ENCODE peak calls at places on chromosome 20, in four cellular contexts. Y is dermis microvascular lymphatic vessel endothelial cell; F is neural progenitor cell; S is stimulated activated CD4-positive, alpha-beta T cell treated with anti-CD3 and anti-CD28 coated beads, TNF-alpha, amount 100 ng/mL, for 24 hours. X is an unnamed sample.
A peak's percentile ranks its signal among the peaks of the same experiment; 100 is the strongest.

GRCh38 chr20:38212806-38213606 is 47.5 kb downstream of the KIAA1755 start:
- DNase-seq in Y (no peak), F (no peak), S (no peak), X (no peak)

GRCh38 chr20:3158968-3159431 is 665 bp downstream of the FASTKD5 start:
- DNase-seq in Y (peak; percentile 15), F (peak; percentile 58), S (no peak), X (peak; percentile 61)

GRCh38 chr20:31720486-31721407 is 1.9 kb downstream of the BCL2L1 start:
- DNase-seq in Y (no peak), F (no peak), S (peak; percentile 24), X (peak; percentile 72)

GRCh38 chr20:32234135-32234808 is 26.6 kb downstream of the POFUT1 start:
- DNase-seq in Y (no peak), F (no peak), S (no peak), X (no peak)

GRCh38 chr20:21102252-21102609 is 3.9 kb downstream of the LINC00237 start:
- DNase-seq in Y (no peak), F (peak; percentile 50), S (no peak), X (peak; percentile 63)

GRCh38 chr20:62171245-62171644 is 11.6 kb upstream of the MTG2 start:
- DNase-seq in Y (peak; percentile 60), F (no peak), S (no peak), X (no peak)

GRCh38 chr20:19761853-19762252 is 3.8 kb downstream of the RIN2 start:
- DNase-seq in Y (no peak), F (no peak), S (no peak), X (no peak)

GRCh38 chr20:37797669-37798175 is 103.9 kb downstream of the CTNNBL1 start:
- DNase-seq in Y (no peak), F (no peak), S (no peak), X (no peak)

GRCh38 chr20:37526238-37526838 is 1.3 kb downstream of the BLCAP start:
- DNase-seq in Y (peak; percentile 96), F (peak; percentile 77), S (no peak), X (peak; percentile 56)

GRCh38 chr20:63775096-63775978 is 35.8 kb downstream of the SLC2A4RG start:
- DNase-seq in Y (peak; percentile 39), F (peak; percentile 95), S (peak; percentile 29), X (peak; percentile 74)

GRCh38 chr20:23203951-23204730 is 118.0 kb upstream of the CD93 start:
- DNase-seq in Y (no peak), F (no peak), S (no peak), X (no peak)

GRCh38 chr20:57329608-57330221 is at the start of gene SPO11:
- DNase-seq in Y (no peak), F (peak; percentile 77), S (no peak), X (no peak)

GRCh38 chr20:2619961-2620595 is 32.4 kb upstream of the NOP56 start:
- DNase-seq in Y (peak; percentile 18), F (no peak), S (no peak), X (no peak)

GRCh38 chr20:42484335-42484734 is 705.4 kb downstream of the PTPRT start:
- DNase-seq in Y (no peak), F (no peak), S (no peak), X (no peak)

GRCh38 chr20:13312300-13312699 is 91.2 kb downstream of the ISM1 start:
- DNase-seq in Y (no peak), F (no peak), S (peak; percentile 13), X (no peak)

GRCh38 chr20:13141541-13141940 is 79.5 kb upstream of the ISM1 start:
- DNase-seq in Y (no peak), F (no peak), S (no peak), X (no peak)

GRCh38 chr20:18288748-18289705 is 700 bp downstream of the ZNF133 start:
- DNase-seq in Y (peak; percentile 18), F (peak; percentile 31), S (no peak), X (no peak)

GRCh38 chr20:47127986-47128385 is 228.5 kb downstream of the ZMYND8 start:
- DNase-seq in Y (no peak), F (peak; percentile 18), S (no peak), X (no peak)

GRCh38 chr20:6492396-6493055 is 275.0 kb upstream of the BMP2 start:
- DNase-seq in Y (peak; percentile 2), F (no peak), S (no peak), X (no peak)

GRCh38 chr20:13684566-13685222 is 46.0 kb upstream of the TASP1 start:
- DNase-seq in Y (no peak), F (no peak), S (no peak), X (no peak)

GRCh38 chr20:4451487-4451886 is 270.2 kb upstream of the PRND start:
- DNase-seq in Y (no peak), F (no peak), S (no peak), X (no peak)

GRCh38 chr20:64165866-64166600 is 1.8 kb downstream of the MYT1 start:
- DNase-seq in Y (no peak), F (no peak), S (no peak), X (no peak)

GRCh38 chr20:43904778-43905177 is 9.9 kb upstream of the TOX2 start:
- DNase-seq in Y (no peak), F (no peak), S (no peak), X (no peak)

GRCh38 chr20:31652917-31653385 is 15.2 kb downstream of the COX4I2 start:
- DNase-seq in Y (peak; percentile 32), F (no peak), S (no peak), X (no peak)

GRCh38 chr20:37936041-37936440 is 33.1 kb downstream of the VSTM2L start:
- DNase-seq in Y (no peak), F (no peak), S (no peak), X (no peak)